ENCODE peak calls at places on chromosomes 7 and 10, in six cellular contexts. One of them, this sample, is unnamed.

GRCh38 chr10:131147301-131147975 is 164.1 kb downstream of the TCERG1L start:
- DNase-seq in NCI-H345: no peak
- DNase-seq in GM12891: no peak
- DNase-seq in cardiac septum: no peak
- DNase-seq in T-helper 9 cell: no peak
- DNase-seq in stimulated activated CD4-positive, alpha-beta T cell treated with anti-CD3 and anti-CD28 coated beads, Interleukin-15, amount 100 ng/mL, for 1 hour: no peak
- DNase-seq in this sample: no peak

GRCh38 chr10:74432841-74433594 is 282.0 kb downstream of the ADK start:
- DNase-seq in NCI-H345: no peak
- DNase-seq in GM12891: no peak
- DNase-seq in cardiac septum: no peak
- DNase-seq in T-helper 9 cell: no peak
- DNase-seq in stimulated activated CD4-positive, alpha-beta T cell treated with anti-CD3 and anti-CD28 coated beads, Interleukin-15, amount 100 ng/mL, for 1 hour: no peak
- DNase-seq in this sample: no peak

GRCh38 chr10:91709394-91709798 is 76.5 kb upstream of the PPP1R3C start:
- DNase-seq in NCI-H345: no peak
- DNase-seq in GM12891: no peak
- DNase-seq in cardiac septum: no peak
- DNase-seq in T-helper 9 cell: no peak
- DNase-seq in stimulated activated CD4-positive, alpha-beta T cell treated with anti-CD3 and anti-CD28 coated beads, Interleukin-15, amount 100 ng/mL, for 1 hour: no peak
- DNase-seq in this sample: no peak

GRCh38 chr10:89120931-89121907 is 85.9 kb downstream of the CH25H start:
- DNase-seq in NCI-H345: no peak
- DNase-seq in GM12891: no peak
- DNase-seq in cardiac septum: no peak
- DNase-seq in T-helper 9 cell: no peak
- DNase-seq in stimulated activated CD4-positive, alpha-beta T cell treated with anti-CD3 and anti-CD28 coated beads, Interleukin-15, amount 100 ng/mL, for 1 hour: no peak
- DNase-seq in this sample: no peak

GRCh38 chr7:99407849-99408346 is 499 bp downstream of the PDAP1 start:
- DNase-seq in NCI-H345: peak
- DNase-seq in GM12891: no peak
- DNase-seq in cardiac septum: no peak
- DNase-seq in T-helper 9 cell: peak
- DNase-seq in stimulated activated CD4-positive, alpha-beta T cell treated with anti-CD3 and anti-CD28 coated beads, Interleukin-15, amount 100 ng/mL, for 1 hour: no peak
- DNase-seq in this sample: peak

GRCh38 chr10:86261470-86261869 is 105.1 kb downstream of the GRID1 start:
- DNase-seq in NCI-H345: no peak
- DNase-seq in GM12891: no peak
- DNase-seq in cardiac septum: peak
- DNase-seq in T-helper 9 cell: no peak
- DNase-seq in stimulated activated CD4-positive, alpha-beta T cell treated with anti-CD3 and anti-CD28 coated beads, Interleukin-15, amount 100 ng/mL, for 1 hour: no peak
- DNase-seq in this sample: no peak

GRCh38 chr7:42745357-42746022 is 166.4 kb downstream of the C7orf25 start:
- DNase-seq in NCI-H345: no peak
- DNase-seq in GM12891: no peak
- DNase-seq in cardiac septum: no peak
- DNase-seq in T-helper 9 cell: no peak
- DNase-seq in stimulated activated CD4-positive, alpha-beta T cell treated with anti-CD3 and anti-CD28 coated beads, Interleukin-15, amount 100 ng/mL, for 1 hour: no peak
- DNase-seq in this sample: no peak

GRCh38 chr10:79007843-79008319 is 60.9 kb upstream of the ZMIZ1 start:
- DNase-seq in NCI-H345: no peak
- DNase-seq in GM12891: no peak
- DNase-seq in cardiac septum: no peak
- DNase-seq in T-helper 9 cell: no peak
- DNase-seq in stimulated activated CD4-positive, alpha-beta T cell treated with anti-CD3 and anti-CD28 coated beads, Interleukin-15, amount 100 ng/mL, for 1 hour: no peak
- DNase-seq in this sample: no peak

GRCh38 chr10:113168560-113168959 is 218.5 kb downstream of the TCF7L2 start:
- DNase-seq in NCI-H345: no peak
- DNase-seq in GM12891: no peak
- DNase-seq in cardiac septum: no peak
- DNase-seq in T-helper 9 cell: no peak
- DNase-seq in stimulated activated CD4-positive, alpha-beta T cell treated with anti-CD3 and anti-CD28 coated beads, Interleukin-15, amount 100 ng/mL, for 1 hour: no peak
- DNase-seq in this sample: no peak

GRCh38 chr10:101660268-101660667 is 34.7 kb downstream of the FBXW4 start:
- DNase-seq in NCI-H345: no peak
- DNase-seq in GM12891: no peak
- DNase-seq in cardiac septum: no peak
- DNase-seq in T-helper 9 cell: no peak
- DNase-seq in stimulated activated CD4-positive, alpha-beta T cell treated with anti-CD3 and anti-CD28 coated beads, Interleukin-15, amount 100 ng/mL, for 1 hour: no peak
- DNase-seq in this sample: no peak

GRCh38 chr7:98276241-98276761 is 5.2 kb upstream of the BRI3 start:
- DNase-seq in NCI-H345: no peak
- DNase-seq in GM12891: no peak
- DNase-seq in cardiac septum: no peak
- DNase-seq in T-helper 9 cell: no peak
- DNase-seq in stimulated activated CD4-positive, alpha-beta T cell treated with anti-CD3 and anti-CD28 coated beads, Interleukin-15, amount 100 ng/mL, for 1 hour: no peak
- DNase-seq in this sample: no peak

GRCh38 chr7:73921623-73922528 is 60.9 kb downstream of the TMEM270 start:
- DNase-seq in NCI-H345: no peak
- DNase-seq in GM12891: no peak
- DNase-seq in cardiac septum: peak
- DNase-seq in T-helper 9 cell: no peak
- DNase-seq in stimulated activated CD4-positive, alpha-beta T cell treated with anti-CD3 and anti-CD28 coated beads, Interleukin-15, amount 100 ng/mL, for 1 hour: no peak
- DNase-seq in this sample: no peak

GRCh38 chr7:147412782-147413186 is 1177.8 kb upstream of the C7orf33 start:
- DNase-seq in NCI-H345: no peak
- DNase-seq in GM12891: no peak
- DNase-seq in cardiac septum: no peak
- DNase-seq in T-helper 9 cell: no peak
- DNase-seq in stimulated activated CD4-positive, alpha-beta T cell treated with anti-CD3 and anti-CD28 coated beads, Interleukin-15, amount 100 ng/mL, for 1 hour: no peak
- DNase-seq in this sample: no peak

GRCh38 chr7:106590209-106590816 is 70.6 kb downstream of the CCDC71L start:
- DNase-seq in NCI-H345: no peak
- DNase-seq in GM12891: no peak
- DNase-seq in cardiac septum: no peak
- DNase-seq in T-helper 9 cell: no peak
- DNase-seq in stimulated activated CD4-positive, alpha-beta T cell treated with anti-CD3 and anti-CD28 coated beads, Interleukin-15, amount 100 ng/mL, for 1 hour: no peak
- DNase-seq in this sample: no peak

GRCh38 chr10:92891885-92892705 is 43.8 kb downstream of the EXOC6 start:
- DNase-seq in NCI-H345: peak
- DNase-seq in GM12891: no peak
- DNase-seq in cardiac septum: no peak
- DNase-seq in T-helper 9 cell: no peak
- DNase-seq in stimulated activated CD4-positive, alpha-beta T cell treated with anti-CD3 and anti-CD28 coated beads, Interleukin-15, amount 100 ng/mL, for 1 hour: no peak
- DNase-seq in this sample: no peak

GRCh38 chr10:43136995-43137700 is 1.1 kb upstream of the CSGALNACT2 start:
- DNase-seq in NCI-H345: no peak
- DNase-seq in GM12891: no peak
- DNase-seq in cardiac septum: no peak
- DNase-seq in T-helper 9 cell: no peak
- DNase-seq in stimulated activated CD4-positive, alpha-beta T cell treated with anti-CD3 and anti-CD28 coated beads, Interleukin-15, amount 100 ng/mL, for 1 hour: no peak
- DNase-seq in this sample: no peak

GRCh38 chr7:158252081-158252836 is 335.4 kb downstream of the PTPRN2 start:
- DNase-seq in NCI-H345: no peak
- DNase-seq in GM12891: no peak
- DNase-seq in cardiac septum: peak
- DNase-seq in T-helper 9 cell: no peak
- DNase-seq in stimulated activated CD4-positive, alpha-beta T cell treated with anti-CD3 and anti-CD28 coated beads, Interleukin-15, amount 100 ng/mL, for 1 hour: no peak
- DNase-seq in this sample: no peak

GRCh38 chr10:102628451-102628911 is 15.8 kb upstream of the TRIM8 start:
- DNase-seq in NCI-H345: no peak
- DNase-seq in GM12891: no peak
- DNase-seq in cardiac septum: no peak
- DNase-seq in T-helper 9 cell: no peak
- DNase-seq in stimulated activated CD4-positive, alpha-beta T cell treated with anti-CD3 and anti-CD28 coated beads, Interleukin-15, amount 100 ng/mL, for 1 hour: no peak
- DNase-seq in this sample: no peak

GRCh38 chr7:54705436-54705835 is 53.6 kb downstream of the SEC61G start:
- DNase-seq in NCI-H345: peak
- DNase-seq in GM12891: no peak
- DNase-seq in cardiac septum: no peak
- DNase-seq in T-helper 9 cell: no peak
- DNase-seq in stimulated activated CD4-positive, alpha-beta T cell treated with anti-CD3 and anti-CD28 coated beads, Interleukin-15, amount 100 ng/mL, for 1 hour: no peak
- DNase-seq in this sample: no peak

GRCh38 chr10:62196528-62196927 is 72.1 kb downstream of the RTKN2 start:
- DNase-seq in NCI-H345: no peak
- DNase-seq in GM12891: no peak
- DNase-seq in cardiac septum: no peak
- DNase-seq in T-helper 9 cell: no peak
- DNase-seq in stimulated activated CD4-positive, alpha-beta T cell treated with anti-CD3 and anti-CD28 coated beads, Interleukin-15, amount 100 ng/mL, for 1 hour: no peak
- DNase-seq in this sample: no peak

GRCh38 chr7:77989981-77990566 is 191.5 kb downstream of the PHTF2 start:
- DNase-seq in NCI-H345: no peak
- DNase-seq in GM12891: no peak
- DNase-seq in cardiac septum: peak
- DNase-seq in T-helper 9 cell: no peak
- DNase-seq in stimulated activated CD4-positive, alpha-beta T cell treated with anti-CD3 and anti-CD28 coated beads, Interleukin-15, amount 100 ng/mL, for 1 hour: no peak
- DNase-seq in this sample: no peak

GRCh38 chr7:2409745-2410414 is 6.5 kb downstream of the CHST12 start:
- DNase-seq in NCI-H345: no peak
- DNase-seq in GM12891: no peak
- DNase-seq in cardiac septum: no peak
- DNase-seq in T-helper 9 cell: no peak
- DNase-seq in stimulated activated CD4-positive, alpha-beta T cell treated with anti-CD3 and anti-CD28 coated beads, Interleukin-15, amount 100 ng/mL, for 1 hour: no peak
- DNase-seq in this sample: no peak

This sample was measured in CD8-positive, alpha-beta memory T cell.